ENCODE peak calls at places on chromosomes 13 and 19, in eight cellular contexts. One of them, this sample, is unnamed.

GRCh38 chr19:42022616-42023015 is 28.6 kb upstream of the ATP1A3 start:
- DNase-seq in epithelial cell of esophagus: no peak
- DNase-seq in T-cell: no peak
- DNase-seq in nephron progenitor cell: no peak
- DNase-seq in activated gamma-delta T cell treated with Interleukin-2 at 50 U/mL for 16 hours: no peak
- DNase-seq in activated naive CD8-positive, alpha-beta T cell treated with anti-CD3 and anti-CD28 coated beads for 36 hours: no peak
- DNase-seq in NCI-H2029: no peak
- DNase-seq in effector CD4-positive, alpha-beta T cell: no peak
- DNase-seq in this sample: no peak

GRCh38 chr13:49219647-49220034 is 497 bp upstream of the MLNR start:
- DNase-seq in NCI-H2029: no peak
- DNase-seq in activated gamma-delta T cell treated with Interleukin-2 at 50 U/mL for 16 hours: no peak
- DNase-seq in epithelial cell of esophagus: no peak
- DNase-seq in effector CD4-positive, alpha-beta T cell: no peak
- DNase-seq in activated naive CD8-positive, alpha-beta T cell treated with anti-CD3 and anti-CD28 coated beads for 36 hours: no peak
- DNase-seq in T-cell: no peak
- DNase-seq in nephron progenitor cell: no peak
- DNase-seq in this sample: peak

GRCh38 chr19:47813304-47813994 is 8.3 kb upstream of the CRX start:
- DNase-seq in NCI-H2029: peak
- DNase-seq in effector CD4-positive, alpha-beta T cell: peak
- DNase-seq in epithelial cell of esophagus: peak
- DNase-seq in activated naive CD8-positive, alpha-beta T cell treated with anti-CD3 and anti-CD28 coated beads for 36 hours: peak
- DNase-seq in nephron progenitor cell: peak
- DNase-seq in T-cell: peak
- DNase-seq in activated gamma-delta T cell treated with Interleukin-2 at 50 U/mL for 16 hours: peak
- DNase-seq in this sample: peak

GRCh38 chr19:15551183-15552004 is 43.1 kb downstream of the CYP4F22 start:
- DNase-seq in nephron progenitor cell: peak
- DNase-seq in activated gamma-delta T cell treated with Interleukin-2 at 50 U/mL for 16 hours: peak
- DNase-seq in activated naive CD8-positive, alpha-beta T cell treated with anti-CD3 and anti-CD28 coated beads for 36 hours: peak
- DNase-seq in epithelial cell of esophagus: no peak
- DNase-seq in effector CD4-positive, alpha-beta T cell: peak
- DNase-seq in NCI-H2029: peak
- DNase-seq in T-cell: peak
- DNase-seq in this sample: peak

GRCh38 chr13:100673831-100674362 is 698 bp downstream of the TMTC4 start:
- DNase-seq in T-cell: no peak
- DNase-seq in activated naive CD8-positive, alpha-beta T cell treated with anti-CD3 and anti-CD28 coated beads for 36 hours: peak
- DNase-seq in nephron progenitor cell: no peak
- DNase-seq in epithelial cell of esophagus: peak
- DNase-seq in effector CD4-positive, alpha-beta T cell: peak
- DNase-seq in activated gamma-delta T cell treated with Interleukin-2 at 50 U/mL for 16 hours: peak
- DNase-seq in NCI-H2029: no peak
- DNase-seq in this sample: peak

GRCh38 chr19:48271531-48272151 is 1.8 kb downstream of the ZNF114 start:
- DNase-seq in T-cell: no peak
- DNase-seq in nephron progenitor cell: peak
- DNase-seq in effector CD4-positive, alpha-beta T cell: no peak
- DNase-seq in activated gamma-delta T cell treated with Interleukin-2 at 50 U/mL for 16 hours: peak
- DNase-seq in epithelial cell of esophagus: peak
- DNase-seq in activated naive CD8-positive, alpha-beta T cell treated with anti-CD3 and anti-CD28 coated beads for 36 hours: peak
- DNase-seq in NCI-H2029: peak
- DNase-seq in this sample: peak

GRCh38 chr13:70893832-70894231 is 785.6 kb upstream of the KLHL1 start:
- DNase-seq in activated naive CD8-positive, alpha-beta T cell treated with anti-CD3 and anti-CD28 coated beads for 36 hours: no peak
- DNase-seq in epithelial cell of esophagus: no peak
- DNase-seq in T-cell: no peak
- DNase-seq in nephron progenitor cell: no peak
- DNase-seq in NCI-H2029: no peak
- DNase-seq in effector CD4-positive, alpha-beta T cell: no peak
- DNase-seq in activated gamma-delta T cell treated with Interleukin-2 at 50 U/mL for 16 hours: no peak
- DNase-seq in this sample: no peak

GRCh38 chr13:45628094-45628493 is 12.6 kb upstream of the ERICH6B start:
- DNase-seq in activated gamma-delta T cell treated with Interleukin-2 at 50 U/mL for 16 hours: no peak
- DNase-seq in effector CD4-positive, alpha-beta T cell: no peak
- DNase-seq in T-cell: no peak
- DNase-seq in activated naive CD8-positive, alpha-beta T cell treated with anti-CD3 and anti-CD28 coated beads for 36 hours: no peak
- DNase-seq in NCI-H2029: no peak
- DNase-seq in epithelial cell of esophagus: no peak
- DNase-seq in nephron progenitor cell: no peak
- DNase-seq in this sample: no peak

GRCh38 chr19:4673216-4673615 is 3.1 kb upstream of the MYDGF start:
- DNase-seq in activated gamma-delta T cell treated with Interleukin-2 at 50 U/mL for 16 hours: no peak
- DNase-seq in nephron progenitor cell: no peak
- DNase-seq in epithelial cell of esophagus: no peak
- DNase-seq in NCI-H2029: no peak
- DNase-seq in effector CD4-positive, alpha-beta T cell: no peak
- DNase-seq in activated naive CD8-positive, alpha-beta T cell treated with anti-CD3 and anti-CD28 coated beads for 36 hours: no peak
- DNase-seq in T-cell: no peak
- DNase-seq in this sample: no peak

GRCh38 chr13:39036212-39036611 is 1.7 kb downstream of the PROSER1 start:
- DNase-seq in T-cell: peak
- DNase-seq in epithelial cell of esophagus: peak
- DNase-seq in activated gamma-delta T cell treated with Interleukin-2 at 50 U/mL for 16 hours: no peak
- DNase-seq in NCI-H2029: no peak
- DNase-seq in nephron progenitor cell: no peak
- DNase-seq in activated naive CD8-positive, alpha-beta T cell treated with anti-CD3 and anti-CD28 coated beads for 36 hours: no peak
- DNase-seq in effector CD4-positive, alpha-beta T cell: no peak
- DNase-seq in this sample: no peak

GRCh38 chr13:50375792-50376191 is 360.5 kb downstream of the KCNRG start:
- DNase-seq in T-cell: no peak
- DNase-seq in NCI-H2029: no peak
- DNase-seq in activated naive CD8-positive, alpha-beta T cell treated with anti-CD3 and anti-CD28 coated beads for 36 hours: no peak
- DNase-seq in activated gamma-delta T cell treated with Interleukin-2 at 50 U/mL for 16 hours: no peak
- DNase-seq in effector CD4-positive, alpha-beta T cell: no peak
- DNase-seq in epithelial cell of esophagus: peak
- DNase-seq in nephron progenitor cell: no peak
- DNase-seq in this sample: no peak

GRCh38 chr19:16627194-16627927 is 643 bp downstream of the MED26 start:
- DNase-seq in NCI-H2029: no peak
- DNase-seq in effector CD4-positive, alpha-beta T cell: no peak
- DNase-seq in nephron progenitor cell: peak
- DNase-seq in epithelial cell of esophagus: peak
- DNase-seq in T-cell: peak
- DNase-seq in activated naive CD8-positive, alpha-beta T cell treated with anti-CD3 and anti-CD28 coated beads for 36 hours: peak
- DNase-seq in activated gamma-delta T cell treated with Interleukin-2 at 50 U/mL for 16 hours: peak
- DNase-seq in this sample: no peak

GRCh38 chr13:20566424-20566916 is 487 bp upstream of the IFT88 start:
- DNase-seq in activated naive CD8-positive, alpha-beta T cell treated with anti-CD3 and anti-CD28 coated beads for 36 hours: no peak
- DNase-seq in effector CD4-positive, alpha-beta T cell: peak
- DNase-seq in T-cell: no peak
- DNase-seq in NCI-H2029: peak
- DNase-seq in nephron progenitor cell: no peak
- DNase-seq in epithelial cell of esophagus: peak
- DNase-seq in activated gamma-delta T cell treated with Interleukin-2 at 50 U/mL for 16 hours: peak
- DNase-seq in this sample: no peak

GRCh38 chr19:16285769-16286564 is 38.7 kb upstream of the KLF2 start:
- DNase-seq in epithelial cell of esophagus: peak
- DNase-seq in nephron progenitor cell: peak
- DNase-seq in effector CD4-positive, alpha-beta T cell: no peak
- DNase-seq in NCI-H2029: peak
- DNase-seq in activated gamma-delta T cell treated with Interleukin-2 at 50 U/mL for 16 hours: no peak
- DNase-seq in activated naive CD8-positive, alpha-beta T cell treated with anti-CD3 and anti-CD28 coated beads for 36 hours: no peak
- DNase-seq in T-cell: no peak
- DNase-seq in this sample: no peak

GRCh38 chr13:34412295-34412694 is 529.8 kb upstream of the NBEA start:
- DNase-seq in activated naive CD8-positive, alpha-beta T cell treated with anti-CD3 and anti-CD28 coated beads for 36 hours: no peak
- DNase-seq in T-cell: no peak
- DNase-seq in epithelial cell of esophagus: no peak
- DNase-seq in nephron progenitor cell: no peak
- DNase-seq in activated gamma-delta T cell treated with Interleukin-2 at 50 U/mL for 16 hours: no peak
- DNase-seq in effector CD4-positive, alpha-beta T cell: no peak
- DNase-seq in NCI-H2029: no peak
- DNase-seq in this sample: no peak